ENCODE peak calls at places on chromosomes 11 and 22, in seven cellular contexts. A is IMR-90, I is mesendoderm, D is trophoblast cell, K is mesenchymal stem cell, N is neuronal stem cell, C is H9. H is an unnamed sample. For H3K79me1, the result is how much of the 10 kb centered on the place peaks cover.

GRCh38 chr11:11486002-11486401 is 133.0 kb upstream of the CSNK2A3 start:
- DNase-seq in C (no peak), K (no peak), I (no peak), N (no peak), A (no peak), D (no peak), H (no peak)

GRCh38 chr11:65960824-65961266 is 689 bp upstream of the SART1 start:
- DNase-seq in D (peak), K (no peak), A (no peak), C (no peak), N (no peak), I (no peak), H (no peak)

GRCh38 chr22:43884600-43885318 is 7.1 kb downstream of the PNPLA5 start:
- DNase-seq in C (peak), A (peak), K (peak), N (peak), I (peak), D (no peak), H (peak)

GRCh38 chr22:46535876-46536558 is 1.4 kb downstream of the CELSR1 start:
- DNase-seq in D (no peak), N (no peak), K (no peak), C (no peak), A (no peak), I (no peak), H (no peak)

GRCh38 chr11:123304828-123305530 is 109.9 kb upstream of the CLMP start:
- DNase-seq in D (no peak), I (peak), A (no peak), C (no peak), K (no peak), N (no peak), H (no peak)

GRCh38 chr22:29206372-29207230 is 905 bp downstream of the EMID1 start:
- DNase-seq in A (no peak), I (no peak), D (no peak), N (peak), C (no peak), K (no peak), H (no peak)

GRCh38 chr11:86116996-86117705 is 48.3 kb upstream of the PICALM start:
- DNase-seq in A (peak), N (no peak), K (no peak), I (no peak), D (peak), C (no peak), H (no peak)

GRCh38 chr11:116078101-116078561 is 573.9 kb upstream of the CADM1 start:
- DNase-seq in A (peak), C (peak), D (no peak), I (peak), N (peak), K (peak), H (no peak)

GRCh38 chr11:65290448-65291165 is 24.1 kb upstream of the CDC42EP2 start:
- DNase-seq in C (no peak), I (no peak), D (peak), K (peak), A (peak), N (no peak), H (no peak)

GRCh38 chr11:100825610-100826009 is 138.5 kb downstream of the ARHGAP42 start:
- DNase-seq in I (no peak), C (no peak), K (no peak), N (no peak), A (no peak), D (no peak), H (no peak)

GRCh38 chr22:25067851-25068421 is 115.4 kb downstream of the KIAA1671 start:
- DNase-seq in C (no peak), K (no peak), A (no peak), N (no peak), D (no peak), I (no peak), H (no peak)

GRCh38 chr11:83612891-83613766 is 327.0 kb upstream of the CCDC90B start:
- DNase-seq in I (peak), K (no peak), A (no peak), N (peak), D (no peak), C (peak), H (no peak)

GRCh38 chr22:36435516-36436415 is 45.7 kb downstream of the TXN2 start:
- DNase-seq in D (no peak), C (peak), A (no peak), K (peak), I (peak), N (no peak), H (peak)

GRCh38 chr11:130029137-130029536 is 26.5 kb upstream of the PRDM10 start:
- DNase-seq in I (no peak), A (no peak), C (no peak), D (no peak), N (no peak), K (no peak), H (no peak)

GRCh38 chr11:107827041-107827440 is 31.5 kb downstream of the SLC35F2 start:
- DNase-seq in C (no peak), A (no peak), D (no peak), I (no peak), K (no peak), N (no peak), H (no peak)

GRCh38 chr22:28894320-28894719 is 10.9 kb downstream of the ZNRF3 start:
- DNase-seq in D (no peak), A (no peak), C (no peak), K (no peak), N (no peak), I (no peak), H (no peak)

GRCh38 chr11:3000032-3000961 is 8.2 kb upstream of the NAP1L4 start:
- DNase-seq in C (no peak), K (no peak), D (no peak), N (no peak), A (peak), I (no peak), H (no peak)

DNA sequence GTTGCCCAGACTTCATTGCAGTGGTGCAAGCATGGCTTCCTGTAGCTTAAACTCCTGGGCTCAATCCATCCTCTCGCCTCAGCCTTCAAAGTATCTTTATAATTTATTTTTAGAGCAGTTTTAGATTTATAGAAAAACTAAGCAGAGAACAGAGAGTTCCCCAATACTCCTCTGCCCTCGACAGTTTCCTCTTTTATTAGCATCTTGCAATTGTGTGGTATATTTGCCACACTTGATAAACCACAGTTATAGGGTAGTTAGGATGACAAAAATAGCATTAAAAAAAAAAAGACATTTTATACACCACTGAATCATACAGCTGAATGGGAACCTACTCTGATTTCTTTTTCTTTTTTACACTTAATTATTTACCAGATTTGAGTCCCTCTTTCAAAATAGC is 31.2 kb downstream of the MS4A2 start:
- DNase-seq in D (no peak), I (no peak), A (no peak), K (no peak), N (no peak), C (no peak), H (no peak)
- H3K79me1 ChIP-seq in D (under half), I (under half), A (under half), K (under half), N (under half), C (under half), H (under half)

GRCh38 chr22:27175974-27176373 is 518.6 kb downstream of the MIAT start:
- DNase-seq in A (no peak), D (no peak), C (no peak), N (no peak), I (no peak), K (no peak), H (no peak)

GRCh38 chr22:27174970-27175369 is 517.6 kb downstream of the MIAT start:
- DNase-seq in K (no peak), A (no peak), D (no peak), C (no peak), N (peak), I (no peak), H (no peak)

GRCh38 chr22:27173530-27173929 is 516.1 kb downstream of the MIAT start:
- DNase-seq in N (no peak), I (peak), D (no peak), C (no peak), A (no peak), K (no peak), H (no peak)

GRCh38 chr22:27179161-27179560 is 521.8 kb downstream of the MIAT start:
- DNase-seq in I (no peak), K (no peak), D (no peak), C (no peak), A (no peak), N (no peak), H (no peak)

GRCh38 chr22:27175444-27175843 is 518.1 kb downstream of the MIAT start:
- DNase-seq in D (no peak), C (no peak), I (no peak), N (no peak), K (no peak), A (no peak), H (no peak)
- H3K79me1 ChIP-seq in D (under half), C (under half), I (under half), N (under half), K (under half), A (under half), H (under half)

DNA sequence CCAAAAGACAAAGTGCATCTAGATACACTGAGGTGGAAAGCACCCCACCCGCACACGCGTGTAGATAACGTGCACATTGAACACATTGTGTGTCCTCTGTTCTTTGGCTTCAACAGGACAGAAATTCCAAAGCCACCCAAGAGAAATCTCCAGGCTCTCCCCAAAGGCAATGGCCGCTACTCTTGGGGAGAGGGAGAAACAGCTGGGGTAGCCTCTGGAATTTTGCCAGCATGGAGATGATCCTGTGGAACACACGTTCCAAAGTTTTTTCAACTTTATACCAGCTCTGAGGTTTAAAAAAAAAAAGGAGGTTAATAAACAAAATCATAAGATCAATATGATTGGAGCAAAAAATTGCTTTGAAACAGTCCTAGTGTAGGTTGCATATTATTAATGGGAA is 63.0 kb upstream of the CD82 start:
- DNase-seq in D (no peak), C (no peak), K (no peak), A (no peak), N (no peak), I (no peak), H (no peak)
- H3K79me1 ChIP-seq in D (under half), C (under half), K (under half), A (under half), N (under half), I (under half), H (under half)

DNA sequence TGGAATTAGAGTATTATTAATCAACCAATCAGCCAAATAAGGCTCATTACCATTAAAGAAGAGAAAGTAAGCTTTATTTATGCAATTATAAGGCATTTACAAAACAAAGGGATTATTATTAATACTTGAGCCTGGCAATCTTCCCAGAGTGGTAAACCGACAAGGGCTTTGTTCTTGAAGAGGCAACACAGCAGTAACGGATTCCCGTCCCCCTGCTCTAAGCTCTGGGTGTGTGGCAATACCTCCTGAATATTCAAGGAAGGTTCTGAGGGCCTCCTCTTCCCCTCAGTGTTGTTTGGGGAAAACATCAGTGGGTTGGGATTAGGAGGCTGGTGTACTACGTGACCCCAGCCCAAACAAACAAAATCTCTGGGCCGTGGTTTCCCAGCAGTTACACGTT is 176.5 kb downstream of the TENM4 start:
- DNase-seq in C (no peak), I (no peak), K (no peak), N (no peak), A (no peak), D (no peak), H (no peak)
- H3K79me1 ChIP-seq in C (under half), I (under half), K (under half), N (under half), A (under half), D (under half), H (under half)

GRCh38 chr11:9763301-9763700 is 99.4 kb downstream of the SWAP70 start:
- DNase-seq in A (no peak), D (no peak), C (no peak), K (no peak), I (no peak), N (no peak), H (no peak)
- H3K79me1 ChIP-seq in A (under half), D (under half), C (under half), K (under half), I (under half), N (under half), H (under half)

DNA sequence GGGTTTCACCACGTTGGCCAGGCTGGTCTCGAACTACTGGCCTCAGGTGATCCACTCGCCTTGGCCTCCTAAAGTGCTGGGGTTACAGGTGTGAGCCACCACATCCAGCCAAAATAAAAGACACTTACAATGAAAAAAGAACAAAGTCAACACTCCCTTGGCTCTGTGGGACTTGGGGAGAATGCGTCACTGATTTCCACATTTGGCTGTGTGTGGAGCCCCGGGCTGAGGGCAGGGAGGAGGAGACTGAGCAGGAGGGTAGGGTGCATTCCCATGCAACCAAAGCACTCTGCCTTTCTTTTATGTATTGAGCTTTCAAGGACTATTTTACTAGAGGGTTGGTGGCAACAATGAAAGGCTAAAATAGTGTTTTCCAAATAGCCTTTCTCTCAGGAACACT is 10.3 kb upstream of the SERPIND1 start:
- DNase-seq in A (no peak), C (no peak), N (no peak), D (no peak), K (no peak), I (no peak), H (no peak)
- H3K79me1 ChIP-seq in A (under half), C (under half), N (under half), D (under half), K (under half), I (under half), H (under half)

H was measured in H1.